ENCODE peak calls at places on chromosome 12, in seven cellular contexts. Q is anterior cingulate cortex; P is MM.1S; T is stimulated activated CD4-positive, alpha-beta T cell treated with anti-CD3 and anti-CD28 coated beads, Interleukin-1b, Interleukin-23, amount 100 ng/mL, for 4 hours; G is ovary; U is GM04504; N is T-helper 2 cell. E is an unnamed sample.
A peak's percentile ranks its signal among the peaks of the same experiment; 100 is the strongest.

GRCh38 chr12:118044577-118044976 is 16.4 kb downstream of the WSB2 start:
- DNase-seq in Q (no peak), P (no peak), T (no peak), G (no peak), U (no peak), N (no peak), E (no peak)

GRCh38 chr12:12979151-12979550 is 20.9 kb downstream of the HEBP1 start:
- DNase-seq in Q (no peak), P (no peak), T (no peak), G (no peak), U (no peak), N (no peak), E (no peak)

GRCh38 chr12:46217686-46218508 is 50.9 kb downstream of the SLC38A1 start:
- DNase-seq in Q (peak; percentile 41), P (peak; percentile 72), T (no peak), G (no peak), U (no peak), N (peak; percentile 23), E (no peak)

GRCh38 chr12:91339106-91339505 is 156.5 kb upstream of the DCN start:
- DNase-seq in Q (no peak), P (no peak), T (no peak), G (no peak), U (no peak), N (no peak), E (no peak)

GRCh38 chr12:119775246-119775895 is 101.7 kb downstream of the CIT start:
- DNase-seq in Q (no peak), P (no peak), T (no peak), G (no peak), U (no peak), N (no peak), E (no peak)

GRCh38 chr12:101696477-101697196 is 803 bp upstream of the CHPT1 start:
- DNase-seq in Q (peak; percentile 49), P (peak; percentile 60), T (no peak), G (no peak), U (no peak), N (no peak), E (no peak)

GRCh38 chr12:111942557-111942956 is 70.4 kb downstream of the TMEM116 start:
- DNase-seq in Q (no peak), P (no peak), T (no peak), G (no peak), U (peak; percentile 32), N (no peak), E (peak; percentile 17)

GRCh38 chr12:77847665-77848431 is 17.2 kb downstream of the NAV3 start:
- DNase-seq in Q (peak; percentile 25), P (peak; percentile 34), T (no peak), G (no peak), U (peak; percentile 66), N (no peak), E (peak; percentile 72)

GRCh38 chr12:121939190-121939589 is 20.8 kb downstream of the CFAP251 start:
- DNase-seq in Q (no peak), P (no peak), T (no peak), G (no peak), U (no peak), N (no peak), E (peak; percentile 28)

GRCh38 chr12:52254965-52255751 is 19.3 kb upstream of the KRT86 start:
- DNase-seq in Q (no peak), P (no peak), T (no peak), G (no peak), U (no peak), N (no peak), E (no peak)

GRCh38 chr12:48691826-48692473 is 9.9 kb upstream of the KANSL2 start:
- DNase-seq in Q (no peak), P (no peak), T (no peak), G (no peak), U (no peak), N (no peak), E (no peak)

GRCh38 chr12:6069452-6070093 is 54.9 kb downstream of the VWF start:
- DNase-seq in Q (no peak), P (no peak), T (no peak), G (no peak), U (peak; percentile 81), N (no peak), E (peak; percentile 78)

GRCh38 chr12:116060765-116061164 is 216.7 kb downstream of the MED13L start:
- DNase-seq in Q (no peak), P (peak; percentile 54), T (no peak), G (no peak), U (no peak), N (no peak), E (no peak)

GRCh38 chr12:23803547-23803946 is 145.9 kb downstream of the SOX5 start:
- DNase-seq in Q (no peak), P (no peak), T (no peak), G (no peak), U (no peak), N (no peak), E (no peak)

GRCh38 chr12:13387074-13387473 is 190.5 kb downstream of the EMP1 start:
- DNase-seq in Q (no peak), P (no peak), T (no peak), G (no peak), U (no peak), N (no peak), E (no peak)

GRCh38 chr12:6829532-6830220 is 1.5 kb downstream of the P3H3 start:
- DNase-seq in Q (no peak), P (no peak), T (no peak), G (peak; percentile 40), U (no peak), N (no peak), E (no peak)

GRCh38 chr12:18750087-18750486 is 12.2 kb downstream of the CAPZA3 start:
- DNase-seq in Q (no peak), P (no peak), T (no peak), G (no peak), U (peak; percentile 25), N (no peak), E (no peak)